ENCODE peak calls at places on chromosome 4, in six cellular contexts. V is COLO829; Q is colonic mucosa; N is NCI-H69; C is activated naive CD8-positive, alpha-beta T cell treated with anti-CD3 and anti-CD28 coated beads, Interleukin-2, amount 50 U/mL, for 24 hours; K is GM13976. W is an unnamed sample.

GRCh38 chr4:8779371-8779988 is 92.2 kb downstream of the HMX1 start:
- DNase-seq in Q (no peak), C (no peak), K (no peak), V (no peak), N (peak), W (no peak)

GRCh38 chr4:70903282-70903603 is 1.1 kb downstream of the MOB1B start:
- DNase-seq in N (no peak), C (no peak), V (no peak), K (no peak), Q (peak), W (no peak)

GRCh38 chr4:77065382-77065781 is 10.4 kb downstream of the CCNI start:
- DNase-seq in V (no peak), C (no peak), N (no peak), K (no peak), Q (no peak), W (no peak)

GRCh38 chr4:80361329-80361900 is 25.9 kb downstream of the CFAP299 start:
- DNase-seq in N (peak), C (no peak), V (peak), Q (no peak), K (peak), W (no peak)

GRCh38 chr4:75180217-75180616 is 247.3 kb downstream of the PARM1 start:
- DNase-seq in K (no peak), V (no peak), N (no peak), C (no peak), Q (no peak), W (no peak)

GRCh38 chr4:171025776-171026175 is 787.4 kb upstream of the GALNTL6 start:
- DNase-seq in V (peak), C (no peak), N (no peak), Q (no peak), K (no peak), W (no peak)

GRCh38 chr4:135382280-135382679 is 1180.7 kb upstream of the PABPC4L start:
- DNase-seq in C (no peak), V (no peak), K (no peak), N (peak), Q (no peak), W (no peak)

GRCh38 chr4:3212391-3213100 is 36.4 kb upstream of the MSANTD1 start:
- DNase-seq in C (no peak), V (no peak), Q (no peak), N (no peak), K (no peak), W (peak)

GRCh38 chr4:74181225-74181624 is 23.3 kb downstream of the MTHFD2L start:
- DNase-seq in Q (no peak), C (no peak), K (no peak), N (no peak), V (no peak), W (no peak)

W was measured in kidney.